ENCODE peak calls at places on chromosome 10, in six cellular contexts. N is HepG2, X is GM12891, D is H1, B is K562, G is GM12878. R is an unnamed sample.

GRCh38 chr10:130713731-130714130 is 577.5 kb downstream of the GLRX3 start:
- DNase-seq in N (no peak), G (no peak), B (no peak), D (no peak), X (no peak), R (no peak)

GRCh38 chr10:101670635-101671034 is 24.3 kb downstream of the FBXW4 start:
- DNase-seq in B (no peak), G (peak), D (no peak), N (no peak), X (no peak), R (no peak)

GRCh38 chr10:6737758-6738463 is 157.8 kb upstream of the PRKCQ start:
- DNase-seq in B (no peak), X (no peak), N (no peak), D (no peak), G (no peak), R (no peak)

GRCh38 chr10:43057831-43058340 is 19.0 kb upstream of the RET start:
- DNase-seq in B (no peak), X (no peak), N (no peak), D (no peak), G (no peak), R (no peak)

GRCh38 chr10:89427629-89428028 is 13.3 kb downstream of the IFIT5 start:
- DNase-seq in N (no peak), D (no peak), X (no peak), G (no peak), B (no peak), R (no peak)

GRCh38 chr10:115125505-115125904 is 32.3 kb downstream of the ATRNL1 start:
- DNase-seq in B (no peak), G (no peak), N (no peak), D (no peak), X (no peak), R (no peak)

GRCh38 chr10:77160679-77161078 is 476.9 kb downstream of the KCNMA1 start:
- DNase-seq in N (no peak), B (no peak), D (no peak), X (no peak), G (no peak), R (no peak)

GRCh38 chr10:124663766-124664360 is 80.3 kb downstream of the FAM53B start:
- DNase-seq in D (no peak), X (no peak), B (no peak), G (no peak), N (no peak), R (no peak)

GRCh38 chr10:124916098-124916584 is 25.8 kb upstream of the ZRANB1 start:
- DNase-seq in X (no peak), N (no peak), D (no peak), G (no peak), B (peak), R (no peak)

GRCh38 chr10:110528224-110528997 is 30.7 kb downstream of the DUSP5 start:
- DNase-seq in B (no peak), D (no peak), N (no peak), X (no peak), G (no peak), R (no peak)

GRCh38 chr10:28139138-28139537 is 140.3 kb upstream of the ODAD2 start:
- DNase-seq in G (no peak), B (no peak), D (no peak), X (no peak), N (no peak), R (no peak)

GRCh38 chr10:4181690-4182089 is 396.7 kb upstream of the KLF6 start:
- DNase-seq in X (no peak), D (no peak), B (no peak), N (no peak), G (no peak), R (no peak)

GRCh38 chr10:132739225-132739613 is 46.7 kb downstream of the NKX6-2 start:
- DNase-seq in G (no peak), D (no peak), N (no peak), B (no peak), X (no peak), R (no peak)

GRCh38 chr10:88991161-88991899 is 732 bp downstream of the FAS start:
- DNase-seq in X (no peak), D (no peak), G (no peak), B (peak), N (peak), R (peak)

GRCh38 chr10:125120046-125120710 is 40.2 kb downstream of the CTBP2 start:
- DNase-seq in X (no peak), D (no peak), G (no peak), N (no peak), B (no peak), R (no peak)

GRCh38 chr10:79129361-79129997 is 60.7 kb downstream of the ZMIZ1 start:
- DNase-seq in N (peak), G (no peak), X (no peak), B (peak), D (peak), R (no peak)

GRCh38 chr10:37390901-37391300 is 265.5 kb downstream of the ANKRD30A start:
- DNase-seq in G (no peak), N (no peak), D (no peak), B (no peak), X (no peak), R (no peak)

GRCh38 chr10:5942001-5942400 is 35.3 kb downstream of the IL15RA start:
- DNase-seq in X (no peak), G (no peak), D (no peak), N (no peak), B (no peak), R (no peak)

GRCh38 chr10:93465806-93466675 is 16.1 kb downstream of the MYOF start:
- DNase-seq in B (no peak), X (no peak), N (peak), D (no peak), G (no peak), R (no peak)

GRCh38 chr10:124648738-124649137 is 95.4 kb downstream of the FAM53B start:
- DNase-seq in G (peak), N (no peak), D (no peak), X (no peak), B (peak), R (no peak)

GRCh38 chr10:78231930-78232329 is 198.3 kb downstream of the RPS24 start:
- DNase-seq in G (no peak), B (peak), X (no peak), N (peak), D (no peak), R (no peak)

GRCh38 chr10:27504897-27505457 is 873 bp downstream of the RAB18 start:
- DNase-seq in B (peak), D (no peak), G (no peak), X (no peak), N (no peak), R (no peak)

GRCh38 chr10:83678850-83679249 is 460.5 kb upstream of the GHITM start:
- DNase-seq in G (no peak), B (no peak), D (no peak), N (no peak), X (no peak), R (no peak)

GRCh38 chr10:101777085-101777856 is 1.4 kb upstream of the FGF8 start:
- DNase-seq in B (no peak), N (no peak), X (no peak), D (no peak), G (no peak), R (no peak)

GRCh38 chr10:61744469-61744868 is 81.7 kb downstream of the CABCOCO1 start:
- DNase-seq in X (no peak), N (no peak), B (peak), D (no peak), G (no peak), R (no peak)

GRCh38 chr10:78319371-78319770 is 285.7 kb downstream of the RPS24 start:
- DNase-seq in D (no peak), G (no peak), N (peak), B (no peak), X (no peak), R (no peak)

GRCh38 chr10:21740989-21741388 is 207.0 kb downstream of the MLLT10 start:
- DNase-seq in D (no peak), G (no peak), N (no peak), X (no peak), B (no peak), R (no peak)

GRCh38 chr10:101712997-101713396 is 18.0 kb upstream of the FBXW4 start:
- DNase-seq in G (no peak), B (no peak), X (no peak), N (no peak), D (no peak), R (no peak)

GRCh38 chr10:131983780-131984179 is 2.1 kb upstream of the BNIP3 start:
- DNase-seq in G (no peak), N (peak), X (no peak), B (no peak), D (no peak), R (no peak)

GRCh38 chr10:36534471-36535002 is 590.9 kb upstream of the ANKRD30A start:
- DNase-seq in G (no peak), N (no peak), X (peak), D (no peak), B (no peak), R (no peak)

GRCh38 chr10:123044391-123044790 is 35.6 kb downstream of the ACADSB start:
- DNase-seq in G (no peak), B (peak), D (no peak), N (no peak), X (no peak), R (no peak)

GRCh38 chr10:69567920-69568319 is 5.3 kb downstream of the NEUROG3 start:
- DNase-seq in G (no peak), X (no peak), N (peak), B (peak), D (no peak), R (no peak)

GRCh38 chr10:119507115-119507514 is 35.4 kb downstream of the RGS10 start:
- DNase-seq in G (no peak), X (no peak), B (no peak), D (no peak), N (no peak), R (no peak)

GRCh38 chr10:71600856-71601255 is 118.7 kb downstream of the C10orf105 start:
- DNase-seq in B (no peak), X (no peak), D (no peak), N (no peak), G (no peak), R (no peak)

GRCh38 chr10:128463991-128464755 is 337.9 kb upstream of the MKI67 start:
- DNase-seq in N (peak), D (no peak), G (peak), B (peak), X (no peak), R (no peak)

GRCh38 chr10:97731346-97732051 is 5.4 kb upstream of the ZFYVE27 start:
- DNase-seq in X (no peak), D (no peak), N (peak), G (no peak), B (peak), R (no peak)

GRCh38 chr10:5893321-5893720 is 3.3 kb downstream of the FBH1 start:
- DNase-seq in B (no peak), N (no peak), G (no peak), D (no peak), X (no peak), R (no peak)

GRCh38 chr10:74234569-74234968 is 83.5 kb downstream of the ADK start:
- DNase-seq in N (no peak), B (no peak), G (no peak), X (no peak), D (no peak), R (no peak)

DNA sequence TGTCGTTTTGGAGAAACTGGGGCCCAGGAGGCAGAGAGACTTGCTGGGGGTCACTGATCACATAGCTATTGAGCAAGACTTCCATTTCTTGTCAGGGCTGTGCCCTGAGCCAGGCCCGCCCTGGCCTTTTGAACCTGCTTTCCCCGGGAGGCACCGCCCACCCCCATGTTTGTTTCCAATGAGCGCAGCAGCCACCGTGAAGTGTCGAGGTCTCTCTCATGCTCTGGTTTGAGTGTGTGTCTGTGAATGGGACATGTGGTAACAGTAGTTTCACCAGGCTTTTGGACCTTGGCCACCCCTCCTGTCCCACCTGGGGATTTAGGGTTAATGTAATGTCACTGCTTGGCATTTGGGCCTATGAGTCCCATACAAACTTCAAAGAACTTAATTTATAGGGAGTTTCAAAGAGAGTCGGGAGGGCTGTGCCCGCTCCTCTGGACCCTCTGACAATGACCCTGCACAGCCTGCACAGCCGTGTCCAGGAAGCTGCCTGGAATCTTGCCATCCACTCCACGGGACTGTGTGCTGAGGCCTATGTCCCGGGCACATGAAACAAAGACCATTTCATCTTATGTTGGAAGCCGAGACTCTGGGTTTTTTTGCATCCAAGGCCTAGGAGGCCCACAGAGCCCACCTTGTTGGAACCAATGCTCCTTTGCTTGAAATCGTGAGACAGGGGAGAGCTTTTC is 6.3 kb downstream of the PRF1 start:
- DNase-seq in G (no peak), N (peak), D (no peak), B (peak), X (no peak), R (no peak)
- TF ChIP-seq TAF1 in G (no peak), N (no peak), D (no peak), B (no peak), X (no peak), R (no peak)

GRCh38 chr10:14736600-14737081 is 38.1 kb downstream of the FAM107B start:
- DNase-seq in G (no peak), B (no peak), X (peak), D (no peak), N (no peak), R (no peak)
- TF ChIP-seq POLR2A in G (no peak), B (no peak), X (no peak), D (no peak), N (no peak), R (no peak)

GRCh38 chr10:75294518-75294865 is 58.7 kb upstream of the COMTD1 start:
- DNase-seq in N (no peak), B (no peak), X (no peak), D (no peak), G (no peak), R (no peak)

GRCh38 chr10:75297021-75297599 is 61.4 kb upstream of the COMTD1 start:
- DNase-seq in D (no peak), G (no peak), N (no peak), B (no peak), X (no peak), R (no peak)

GRCh38 chr10:75294866-75295692 is 59.3 kb upstream of the COMTD1 start:
- DNase-seq in X (peak), G (no peak), B (peak), D (no peak), N (peak), R (peak)

GRCh38 chr10:75294031-75294437 is 58.3 kb upstream of the COMTD1 start:
- DNase-seq in N (no peak), B (no peak), G (no peak), D (no peak), X (no peak), R (no peak)

DNA sequence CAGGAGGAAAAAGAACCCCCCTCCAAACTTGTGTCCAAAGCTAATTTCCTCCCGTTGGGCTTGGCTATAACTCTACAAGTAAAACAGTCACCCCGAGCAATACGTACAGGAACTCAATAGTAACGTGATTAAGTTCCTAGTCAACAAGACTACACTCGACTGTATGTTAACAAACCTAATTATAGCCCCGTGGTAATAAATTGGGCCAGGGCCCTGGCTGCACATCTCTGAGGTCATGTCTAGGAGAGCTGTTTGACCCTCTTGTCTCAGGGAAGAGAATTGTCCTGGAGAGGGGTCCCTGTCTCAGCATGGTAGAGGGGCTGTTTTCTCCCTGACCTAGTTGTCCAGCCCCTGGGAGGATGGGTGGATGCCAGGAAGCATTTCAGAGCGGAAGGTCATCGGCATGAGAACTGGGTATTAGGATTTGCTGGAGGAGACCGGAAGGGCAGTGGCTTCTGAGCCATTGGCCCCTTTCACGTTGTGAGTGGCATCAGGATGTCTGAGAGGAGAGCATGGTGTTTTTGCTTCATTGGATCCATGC is 60.2 kb upstream of the COMTD1 start:
- DNase-seq in N (no peak), X (no peak), D (no peak), G (no peak), B (no peak), R (no peak)
- TF ChIP-seq TAF1 in N (no peak), X (no peak), D (no peak), G (no peak), B (no peak), R (no peak)

DNA sequence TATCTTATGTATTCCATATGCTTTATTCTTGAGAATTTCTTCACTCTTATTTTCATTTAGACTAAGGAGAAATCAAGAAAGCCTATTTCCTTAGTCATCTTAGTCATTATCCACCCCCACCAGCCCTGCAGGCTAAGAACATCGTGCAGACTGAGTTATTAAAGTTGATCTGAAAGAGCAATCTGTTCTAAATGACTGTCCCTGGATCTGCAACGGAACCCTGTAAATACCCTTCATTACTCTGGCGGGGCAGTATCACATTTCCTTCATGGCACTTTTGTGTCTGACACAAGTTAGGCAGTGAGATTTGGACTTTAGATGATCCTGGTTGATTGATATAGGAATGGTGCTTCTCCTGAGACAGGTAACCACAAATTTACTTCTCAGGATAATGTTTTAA is 3.5 kb upstream of the MYPN start:
- DNase-seq in G (no peak), D (no peak), X (no peak), B (no peak), N (no peak), R (no peak)
- TF ChIP-seq POLR2A in G (no peak), D (no peak), X (no peak), B (no peak), N (no peak), R (no peak)

GRCh38 chr10:17506390-17506789 is 52.0 kb upstream of the ST8SIA6 start:
- DNase-seq in D (no peak), X (no peak), N (no peak), G (no peak), B (peak), R (no peak)

GRCh38 chr10:17506859-17507471 is 52.6 kb upstream of the ST8SIA6 start:
- DNase-seq in D (no peak), N (no peak), G (no peak), X (no peak), B (peak), R (no peak)

GRCh38 chr10:17502788-17503187 is 48.4 kb upstream of the ST8SIA6 start:
- DNase-seq in D (no peak), B (peak), N (no peak), G (no peak), X (no peak), R (no peak)

GRCh38 chr10:17503795-17504194 is 49.4 kb upstream of the ST8SIA6 start:
- DNase-seq in N (no peak), D (no peak), B (peak), X (no peak), G (no peak), R (no peak)

GRCh38 chr10:17504547-17505245 is 50.3 kb upstream of the ST8SIA6 start:
- DNase-seq in G (no peak), B (peak), X (no peak), D (no peak), N (no peak), R (no peak)
- TF ChIP-seq TAF1 in G (no peak), B (no peak), X (no peak), D (no peak), N (no peak), R (no peak)

DNA sequence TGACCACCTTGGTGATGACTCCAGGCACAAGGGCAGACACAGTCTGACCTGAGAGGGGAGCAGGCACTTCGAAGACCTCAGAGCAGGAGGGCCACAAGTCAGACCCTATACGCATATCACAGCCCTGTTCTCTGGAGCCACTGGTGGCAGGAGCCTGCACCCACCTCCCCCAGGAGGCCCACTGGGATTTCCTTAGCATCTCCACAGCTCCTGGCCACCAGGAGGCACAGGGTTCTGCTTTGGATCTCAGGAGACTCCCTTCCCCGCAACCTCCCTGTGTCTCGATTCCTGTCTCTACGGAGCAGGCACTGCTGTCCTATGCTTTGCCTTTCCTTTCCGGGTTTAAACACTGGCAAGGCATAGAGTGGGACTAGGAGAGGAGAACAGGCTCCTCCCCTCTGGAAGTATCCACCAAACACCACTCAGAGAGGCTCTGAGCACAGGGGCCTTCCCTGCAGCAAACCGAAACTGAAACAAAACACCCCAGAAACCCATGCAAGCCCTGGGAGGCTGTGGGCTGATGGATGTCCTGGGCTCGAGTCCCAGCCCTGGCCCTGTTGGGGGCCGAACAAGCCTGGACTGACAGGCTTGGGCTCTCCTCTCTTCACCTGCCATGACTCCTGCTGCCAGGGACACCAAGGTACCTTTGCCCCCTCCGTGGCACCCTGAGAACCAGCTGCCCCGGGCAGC is 166.3 kb downstream of the NEURL1 start:
- DNase-seq in N (peak), B (no peak), D (no peak), G (no peak), X (peak), R (peak)
- TF ChIP-seq POLR2A in N (no peak), B (no peak), D (no peak), G (no peak), X (no peak), R (no peak)

GRCh38 chr10:99372546-99373271 is 43.6 kb downstream of the CNNM1 start:
- DNase-seq in N (peak), X (no peak), G (no peak), D (no peak), B (no peak), R (no peak)
- TF ChIP-seq TAF1 in N (no peak), X (no peak), G (no peak), D (no peak), B (no peak), R (no peak)